ENCODE peak calls at places on chromosome 4, in four cellular contexts. One of them, this sample, is unnamed.

GRCh38 chr4:24067781-24068193 is 177.9 kb upstream of the PPARGC1A start:
- DNase-seq in pancreas: no peak
- DNase-seq in foreskin fibroblast: peak
- DNase-seq in keratinocyte: peak
- DNase-seq in this sample: no peak

GRCh38 chr4:138158746-138159297 is 83.3 kb downstream of the SLC7A11 start:
- DNase-seq in pancreas: no peak
- DNase-seq in foreskin fibroblast: peak
- DNase-seq in keratinocyte: no peak
- DNase-seq in this sample: peak

GRCh38 chr4:166078383-166078782 is 205.3 kb downstream of the TLL1 start:
- DNase-seq in pancreas: no peak
- DNase-seq in foreskin fibroblast: no peak
- DNase-seq in keratinocyte: no peak
- DNase-seq in this sample: no peak

GRCh38 chr4:80407246-80407645 is 71.7 kb downstream of the CFAP299 start:
- DNase-seq in pancreas: no peak
- DNase-seq in foreskin fibroblast: peak
- DNase-seq in keratinocyte: no peak
- DNase-seq in this sample: peak

GRCh38 chr4:91092398-91092955 is 965.3 kb downstream of the CCSER1 start:
- DNase-seq in pancreas: no peak
- DNase-seq in foreskin fibroblast: no peak
- DNase-seq in keratinocyte: no peak
- DNase-seq in this sample: no peak

GRCh38 chr4:98341309-98341708 is 80.1 kb downstream of the RAP1GDS1 start:
- DNase-seq in pancreas: no peak
- DNase-seq in foreskin fibroblast: peak
- DNase-seq in keratinocyte: no peak
- DNase-seq in this sample: peak

GRCh38 chr4:188399834-188400233 is 260.6 kb downstream of the TRIML1 start:
- DNase-seq in pancreas: no peak
- DNase-seq in foreskin fibroblast: no peak
- DNase-seq in keratinocyte: no peak
- DNase-seq in this sample: no peak

GRCh38 chr4:125951275-125951887 is 636.6 kb downstream of the FAT4 start:
- DNase-seq in pancreas: no peak
- DNase-seq in foreskin fibroblast: peak
- DNase-seq in keratinocyte: no peak
- DNase-seq in this sample: peak

GRCh38 chr4:4325321-4325720 is 35.3 kb downstream of the ZBTB49 start:
- DNase-seq in pancreas: no peak
- DNase-seq in foreskin fibroblast: no peak
- DNase-seq in keratinocyte: no peak
- DNase-seq in this sample: no peak

GRCh38 chr4:145829629-145830395 is 108.8 kb downstream of the ZNF827 start:
- DNase-seq in pancreas: no peak
- DNase-seq in foreskin fibroblast: no peak
- DNase-seq in keratinocyte: no peak
- DNase-seq in this sample: no peak

GRCh38 chr4:19711871-19712270 is 539.8 kb upstream of the SLIT2 start:
- DNase-seq in pancreas: no peak
- DNase-seq in foreskin fibroblast: peak
- DNase-seq in keratinocyte: no peak
- DNase-seq in this sample: no peak

GRCh38 chr4:137952116-137952515 is 290.0 kb downstream of the SLC7A11 start:
- DNase-seq in pancreas: no peak
- DNase-seq in foreskin fibroblast: peak
- DNase-seq in keratinocyte: no peak
- DNase-seq in this sample: no peak

GRCh38 chr4:93828830-93829530 is 427 bp downstream of the ATOH1 start:
- DNase-seq in pancreas: no peak
- DNase-seq in foreskin fibroblast: no peak
- DNase-seq in keratinocyte: no peak
- DNase-seq in this sample: no peak

GRCh38 chr4:85966308-85966882 is 393.5 kb downstream of the MAPK10 start:
- DNase-seq in pancreas: no peak
- DNase-seq in foreskin fibroblast: no peak
- DNase-seq in keratinocyte: no peak
- DNase-seq in this sample: no peak

GRCh38 chr4:85180533-85180932 is 214.0 kb upstream of the WDFY3 start:
- DNase-seq in pancreas: no peak
- DNase-seq in foreskin fibroblast: no peak
- DNase-seq in keratinocyte: no peak
- DNase-seq in this sample: no peak

GRCh38 chr4:22515888-22516541 is at the start of gene ADGRA3:
- DNase-seq in pancreas: peak
- DNase-seq in foreskin fibroblast: peak
- DNase-seq in keratinocyte: no peak
- DNase-seq in this sample: no peak

GRCh38 chr4:107548211-107548905 is 171.7 kb downstream of the PAPSS1 start:
- DNase-seq in pancreas: no peak
- DNase-seq in foreskin fibroblast: peak
- DNase-seq in keratinocyte: no peak
- DNase-seq in this sample: no peak

GRCh38 chr4:71608674-71609062 is 175.2 kb downstream of the GC start:
- DNase-seq in pancreas: no peak
- DNase-seq in foreskin fibroblast: no peak
- DNase-seq in keratinocyte: no peak
- DNase-seq in this sample: no peak

GRCh38 chr4:169795585-169795984 is 37.8 kb upstream of the HPF1 start:
- DNase-seq in pancreas: no peak
- DNase-seq in foreskin fibroblast: no peak
- DNase-seq in keratinocyte: peak
- DNase-seq in this sample: no peak

GRCh38 chr4:164221631-164222030 is 532.3 kb upstream of the SMIM31 start:
- DNase-seq in pancreas: no peak
- DNase-seq in foreskin fibroblast: no peak
- DNase-seq in keratinocyte: no peak
- DNase-seq in this sample: no peak

GRCh38 chr4:150176559-150176958 is 98.3 kb downstream of the DCLK2 start:
- DNase-seq in pancreas: no peak
- DNase-seq in foreskin fibroblast: peak
- DNase-seq in keratinocyte: peak
- DNase-seq in this sample: peak

GRCh38 chr4:10036926-10037325 is 15.6 kb upstream of the SLC2A9 start:
- DNase-seq in pancreas: no peak
- DNase-seq in foreskin fibroblast: no peak
- DNase-seq in keratinocyte: no peak
- DNase-seq in this sample: no peak

GRCh38 chr4:85677286-85677685 is 202.3 kb downstream of the ARHGAP24 start:
- DNase-seq in pancreas: no peak
- DNase-seq in foreskin fibroblast: no peak
- DNase-seq in keratinocyte: no peak
- DNase-seq in this sample: no peak

GRCh38 chr4:19227701-19228100 is 1024.0 kb upstream of the SLIT2 start:
- DNase-seq in pancreas: no peak
- DNase-seq in foreskin fibroblast: peak
- DNase-seq in keratinocyte: no peak
- DNase-seq in this sample: no peak

GRCh38 chr4:40916880-40917279 is 167.1 kb downstream of the NSUN7 start:
- DNase-seq in pancreas: peak
- DNase-seq in foreskin fibroblast: no peak
- DNase-seq in keratinocyte: no peak
- DNase-seq in this sample: no peak

GRCh38 chr4:22508376-22508775 is 7.5 kb downstream of the ADGRA3 start:
- DNase-seq in pancreas: no peak
- DNase-seq in foreskin fibroblast: no peak
- DNase-seq in keratinocyte: no peak
- DNase-seq in this sample: no peak

GRCh38 chr4:91280551-91281290 is 1023.0 kb upstream of the GRID2 start:
- DNase-seq in pancreas: no peak
- DNase-seq in foreskin fibroblast: no peak
- DNase-seq in keratinocyte: no peak
- DNase-seq in this sample: no peak

GRCh38 chr4:6179362-6179761 is 21.0 kb downstream of the JAKMIP1 start:
- DNase-seq in pancreas: no peak
- DNase-seq in foreskin fibroblast: no peak
- DNase-seq in keratinocyte: no peak
- DNase-seq in this sample: no peak

GRCh38 chr4:151206241-151207005 is 70.5 kb upstream of the PRSS48 start:
- DNase-seq in pancreas: no peak
- DNase-seq in foreskin fibroblast: no peak
- DNase-seq in keratinocyte: no peak
- DNase-seq in this sample: no peak

GRCh38 chr4:155722816-155723499 is 35.9 kb upstream of the GUCY1B1 start:
- DNase-seq in pancreas: no peak
- DNase-seq in foreskin fibroblast: peak
- DNase-seq in keratinocyte: no peak
- DNase-seq in this sample: peak

GRCh38 chr4:98680806-98681205 is 22.4 kb upstream of the TSPAN5 start:
- DNase-seq in pancreas: no peak
- DNase-seq in foreskin fibroblast: no peak
- DNase-seq in keratinocyte: no peak
- DNase-seq in this sample: no peak

GRCh38 chr4:76251448-76252270 is at the start of gene FAM47E:
- DNase-seq in pancreas: peak
- DNase-seq in foreskin fibroblast: peak
- DNase-seq in keratinocyte: no peak
- DNase-seq in this sample: no peak

GRCh38 chr4:122412547-122412946 is 33.7 kb downstream of the ADAD1 start:
- DNase-seq in pancreas: no peak
- DNase-seq in foreskin fibroblast: no peak
- DNase-seq in keratinocyte: no peak
- DNase-seq in this sample: no peak

GRCh38 chr4:152309418-152309817 is 226.5 kb downstream of the FBXW7 start:
- DNase-seq in pancreas: no peak
- DNase-seq in foreskin fibroblast: no peak
- DNase-seq in keratinocyte: no peak
- DNase-seq in this sample: no peak

DNA sequence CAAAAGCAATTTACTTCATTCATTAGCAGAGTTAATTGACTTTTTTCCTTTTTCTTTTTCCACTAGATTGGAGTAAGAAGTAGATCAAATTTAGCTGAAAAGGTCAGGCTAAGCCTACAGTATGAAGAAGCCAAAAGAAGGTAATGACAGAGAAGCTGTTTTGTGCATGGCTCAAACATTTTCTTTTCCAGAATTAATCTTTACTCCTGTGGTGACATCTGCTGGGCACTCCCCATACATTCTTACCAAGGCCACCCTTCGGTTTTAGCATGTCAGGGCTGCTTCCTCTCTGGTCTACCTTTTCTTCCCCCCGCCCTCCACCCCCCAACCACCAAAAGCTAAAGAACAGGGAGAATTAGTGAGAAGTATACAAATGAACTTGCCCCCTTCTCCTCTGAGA is 70.2 kb downstream of the CLDN22 start:
- DNase-seq in pancreas: no peak
- DNase-seq in foreskin fibroblast: peak
- DNase-seq in keratinocyte: no peak
- DNase-seq in this sample: no peak
- TF ChIP-seq CTCF in pancreas: peak
- TF ChIP-seq CTCF in foreskin fibroblast: peak
- TF ChIP-seq CTCF in keratinocyte: peak
- TF ChIP-seq CTCF in this sample: peak

DNA sequence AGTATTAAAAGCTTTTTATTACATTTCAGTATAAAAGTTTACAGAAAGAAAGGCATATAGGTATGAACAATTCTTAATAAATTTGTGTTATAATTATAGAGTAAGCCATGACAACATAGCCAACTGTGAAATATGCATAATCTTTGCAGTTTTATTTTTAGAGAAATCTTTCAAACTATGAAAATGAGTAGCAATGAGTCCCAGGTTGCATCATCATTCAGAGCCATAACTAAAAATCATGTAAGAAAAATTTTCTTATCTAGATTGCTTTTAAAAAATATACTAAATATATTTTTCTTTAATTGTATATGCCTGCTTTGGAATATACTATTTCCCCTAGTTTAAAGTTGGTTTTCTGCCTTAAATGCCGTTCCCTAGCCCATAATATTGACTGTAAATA is 54.8 kb upstream of the NAF1 start:
- DNase-seq in pancreas: no peak
- DNase-seq in foreskin fibroblast: no peak
- DNase-seq in keratinocyte: no peak
- DNase-seq in this sample: no peak
- TF ChIP-seq CTCF in pancreas: no peak
- TF ChIP-seq CTCF in foreskin fibroblast: no peak
- TF ChIP-seq CTCF in keratinocyte: no peak
- TF ChIP-seq CTCF in this sample: no peak

GRCh38 chr4:926538-926937 is 5.6 kb downstream of the GAK start:
- DNase-seq in pancreas: no peak
- DNase-seq in foreskin fibroblast: no peak
- DNase-seq in keratinocyte: no peak
- DNase-seq in this sample: no peak
- TF ChIP-seq CTCF in pancreas: peak
- TF ChIP-seq CTCF in foreskin fibroblast: peak
- TF ChIP-seq CTCF in keratinocyte: peak
- TF ChIP-seq CTCF in this sample: peak

GRCh38 chr4:139609647-139610046 is 53.6 kb upstream of the SETD7 start:
- DNase-seq in pancreas: no peak
- DNase-seq in foreskin fibroblast: no peak
- DNase-seq in keratinocyte: no peak
- DNase-seq in this sample: no peak
- TF ChIP-seq CTCF in pancreas: no peak
- TF ChIP-seq CTCF in foreskin fibroblast: no peak
- TF ChIP-seq CTCF in keratinocyte: no peak
- TF ChIP-seq CTCF in this sample: no peak